ENCODE peak calls at places on chromosomes 7 and 10, in six cellular contexts. C is LoVo, Z is NCI-H2081, L is pulmonary artery endothelial cell, G is gastrocnemius medialis, J is cerebellum. P is an unnamed sample.

GRCh38 chr7:73612598-73613269 is 11.6 kb downstream of the MLXIPL start:
- DNase-seq in C (peak; percentile 89), J (no peak), Z (peak; percentile 38), L (no peak), G (peak; percentile 82), P (no peak)

GRCh38 chr7:2802504-2803341 is 41.4 kb downstream of the GNA12 start:
- DNase-seq in Z (peak; percentile 68), J (no peak), L (no peak), G (no peak), C (peak; percentile 23), P (no peak)

GRCh38 chr7:70419816-70420215 is 712.1 kb upstream of the GALNT17 start:
- DNase-seq in G (no peak), J (no peak), L (no peak), C (no peak), Z (peak; percentile 24), P (no peak)

GRCh38 chr7:25949672-25950487 is 202.1 kb upstream of the NFE2L3 start:
- DNase-seq in L (no peak), G (no peak), C (no peak), Z (no peak), J (no peak), P (peak; percentile 61)

GRCh38 chr7:128835231-128835751 is 5.1 kb downstream of the FLNC start:
- DNase-seq in C (no peak), G (peak; percentile 45), J (no peak), L (no peak), Z (no peak), P (no peak)

GRCh38 chr7:66557214-66558200 is 71.2 kb upstream of the KCTD7 start:
- DNase-seq in Z (peak; percentile 24), L (no peak), G (peak; percentile 55), C (peak; percentile 42), J (peak; percentile 73), P (peak; percentile 70)

GRCh38 chr10:69088801-69089501 is 1.0 kb downstream of the SRGN start:
- DNase-seq in J (no peak), G (no peak), L (peak; percentile 76), C (no peak), Z (no peak), P (no peak)

GRCh38 chr10:102408728-102409603 is 9.6 kb downstream of the PSD start:
- DNase-seq in L (no peak), C (no peak), Z (no peak), J (peak; percentile 44), G (no peak), P (no peak)

GRCh38 chr10:43203491-43204393 is 63.1 kb downstream of the RASGEF1A start:
- DNase-seq in J (no peak), Z (no peak), L (no peak), C (no peak), G (peak; percentile 13), P (peak; percentile 29)

GRCh38 chr7:104152468-104152867 is 55.3 kb downstream of the ORC5 start:
- DNase-seq in J (no peak), C (no peak), G (no peak), Z (no peak), L (no peak), P (no peak)

GRCh38 chr7:74039337-74039736 is 11.4 kb downstream of the ELN start:
- DNase-seq in J (no peak), C (no peak), G (peak; percentile 85), Z (peak; percentile 67), L (no peak), P (no peak)

GRCh38 chr7:32221056-32221455 is 150.8 kb upstream of the PDE1C start:
- DNase-seq in L (no peak), Z (no peak), C (no peak), G (no peak), J (no peak), P (no peak)

GRCh38 chr7:132548489-132549078 is 27.7 kb downstream of the PLXNA4 start:
- DNase-seq in C (no peak), J (no peak), Z (no peak), G (no peak), L (no peak), P (no peak)

GRCh38 chr7:51430480-51431086 is 114.0 kb upstream of the COBL start:
- DNase-seq in Z (peak; percentile 46), L (no peak), G (no peak), J (peak; percentile 71), C (peak; percentile 63), P (peak; percentile 59)

GRCh38 chr10:17523246-17523753 is 68.9 kb upstream of the ST8SIA6 start:
- DNase-seq in C (peak; percentile 64), Z (no peak), J (no peak), G (no peak), L (no peak), P (no peak)

GRCh38 chr10:6409982-6410694 is 169.9 kb downstream of the PRKCQ start:
- DNase-seq in C (no peak), J (no peak), G (peak; percentile 80), L (no peak), Z (no peak), P (no peak)

GRCh38 chr7:86745019-86745745 is 101.5 kb downstream of the GRM3 start:
- DNase-seq in J (no peak), Z (peak; percentile 94), C (no peak), L (no peak), G (no peak), P (no peak)

GRCh38 chr10:127998517-127999144 is 91.7 kb downstream of the PTPRE start:
- DNase-seq in J (no peak), Z (no peak), C (no peak), L (no peak), G (no peak), P (no peak)

GRCh38 chr10:4069491-4069890 is 284.5 kb upstream of the KLF6 start:
- DNase-seq in Z (no peak), G (no peak), J (no peak), L (no peak), C (no peak), P (no peak)

GRCh38 chr7:150799156-150799555 is 1.0 kb downstream of the TMEM176B start:
- DNase-seq in C (no peak), L (no peak), J (no peak), Z (no peak), G (no peak), P (no peak)

GRCh38 chr7:142478479-142479220 is 220.8 kb upstream of the PRSS58 start:
- DNase-seq in J (no peak), Z (peak; percentile 55), L (peak; percentile 11), C (peak; percentile 58), G (peak; percentile 29), P (no peak)

GRCh38 chr10:118031351-118032075 is 15.2 kb downstream of the RAB11FIP2 start:
- DNase-seq in G (no peak), C (no peak), L (no peak), Z (no peak), J (no peak), P (no peak)

P was measured in progenitor cell of endocrine pancreas.